ENCODE peak calls at places on chromosome X, in nine cellular contexts. V is WERI-Rb-1; C is CD8-positive, alpha-beta T cell; P is HCT116; R is neural crest cell; Z is cardiac muscle cell; U is sigmoid colon; A is fibroblast of lung; J is GM12865. H is an unnamed sample.
A peak's percentile ranks its signal among the peaks of the same experiment; 100 is the strongest.

GRCh38 chrX:13005671-13006473 is 31.0 kb downstream of the TMSB4X start:
- DNase-seq in R (no peak), A (peak; percentile 53), V (no peak), U (no peak), Z (no peak), J (peak; percentile 81), P (no peak), C (no peak), H (peak; percentile 15)

GRCh38 chrX:108224727-108225455 is 133.3 kb downstream of the ATG4A start:
- DNase-seq in A (peak; percentile 61), P (peak; percentile 10), Z (peak; percentile 73), C (no peak), U (no peak), R (peak; percentile 22), J (peak; percentile 12), V (peak; percentile 9), H (peak; percentile 20)

GRCh38 chrX:50691820-50692219 is 122.2 kb downstream of the SHROOM4 start:
- DNase-seq in A (peak; percentile 46), V (peak; percentile 13), U (no peak), J (peak; percentile 48), R (peak; percentile 9), C (peak; percentile 9), P (peak; percentile 27), Z (peak; percentile 57), H (peak; percentile 14)

GRCh38 chrX:107674480-107675364 is 46.4 kb downstream of the PRPS1 start:
- DNase-seq in A (peak; percentile 96), Z (no peak), R (no peak), C (peak; percentile 44), V (peak; percentile 49), P (no peak), U (peak; percentile 95), J (peak; percentile 28), H (peak; percentile 59)

GRCh38 chrX:104195489-104196084 is 29.3 kb downstream of the FAM199X start:
- DNase-seq in R (no peak), Z (peak; percentile 56), V (no peak), U (no peak), J (peak; percentile 21), P (peak; percentile 1), A (peak; percentile 40), C (no peak), H (no peak)

GRCh38 chrX:42755820-42756219 is 22.1 kb downstream of the PPP1R2C start:
- DNase-seq in P (no peak), A (peak; percentile 67), R (no peak), Z (no peak), J (no peak), V (no peak), U (peak; percentile 66), C (no peak), H (peak; percentile 30)

GRCh38 chrX:55524487-55524886 is 34.8 kb upstream of the USP51 start:
- DNase-seq in U (no peak), C (no peak), R (no peak), J (no peak), V (peak; percentile 26), P (no peak), A (peak; percentile 2), Z (peak; percentile 0), H (peak; percentile 29)

GRCh38 chrX:72620550-72621145 is 48.0 kb upstream of the HDAC8 start:
- DNase-seq in A (peak; percentile 91), U (peak; percentile 63), V (no peak), J (no peak), R (no peak), C (peak; percentile 11), Z (no peak), P (peak; percentile 74), H (peak; percentile 75)

GRCh38 chrX:38768079-38768478 is 33.2 kb upstream of the MID1IP1 start:
- DNase-seq in P (no peak), V (no peak), J (peak; percentile 19), A (peak; percentile 56), R (no peak), Z (no peak), U (no peak), C (no peak), H (peak; percentile 14)

GRCh38 chrX:34130501-34130900 is 1.6 kb downstream of the FAM47A start:
- DNase-seq in A (no peak), C (no peak), P (no peak), Z (no peak), R (no peak), U (no peak), V (no peak), J (no peak), H (no peak)

GRCh38 chrX:39470588-39471155 is 627.1 kb downstream of the BCOR start:
- DNase-seq in V (no peak), Z (no peak), P (no peak), C (no peak), U (peak; percentile 90), J (no peak), A (peak; percentile 61), R (no peak), H (peak; percentile 49)

GRCh38 chrX:2701600-2701999 is 10.5 kb downstream of the CD99 start:
- DNase-seq in Z (peak; percentile 81), J (no peak), P (no peak), C (no peak), U (no peak), A (no peak), V (peak; percentile 41), R (no peak), H (no peak)

GRCh38 chrX:2705036-2705435 is 13.9 kb downstream of the CD99 start:
- DNase-seq in P (no peak), Z (no peak), C (no peak), V (no peak), J (no peak), U (no peak), R (no peak), A (peak; percentile 31), H (peak; percentile 61)

GRCh38 chrX:2705461-2705860 is 14.4 kb downstream of the CD99 start:
- DNase-seq in A (no peak), Z (no peak), C (no peak), R (no peak), J (no peak), U (no peak), P (no peak), V (no peak), H (no peak)

GRCh38 chrX:2700405-2701320 is 9.6 kb downstream of the CD99 start:
- DNase-seq in C (no peak), Z (no peak), U (no peak), P (no peak), V (no peak), A (no peak), J (no peak), R (no peak), H (no peak)

DNA sequence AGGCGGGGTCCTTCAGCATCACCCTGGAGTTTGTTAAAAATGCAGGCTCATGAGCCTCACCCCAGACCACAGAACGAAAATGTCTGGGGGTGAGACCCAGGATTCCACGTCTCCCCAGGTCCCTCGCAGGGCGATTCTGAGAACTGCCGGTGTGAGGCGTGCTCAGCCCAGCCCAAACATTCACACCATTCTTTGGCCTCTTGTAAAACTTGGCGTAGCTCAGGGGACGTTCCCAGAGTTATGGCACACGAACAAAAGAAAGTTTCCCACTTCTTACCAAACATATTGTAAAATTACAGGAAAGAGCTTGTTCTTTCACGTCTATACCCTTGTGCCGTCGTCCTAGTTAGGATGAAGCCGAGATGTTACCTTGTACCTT is 12.9 kb downstream of the CD99 start:
- DNase-seq in J (no peak), V (no peak), U (no peak), C (no peak), R (no peak), P (no peak), Z (no peak), A (no peak), H (peak; percentile 74)
- TF ChIP-seq CTCF in J (no peak), V (no peak), U (peak; percentile 47), C (no peak), R (no peak), P (no peak), Z (peak; percentile 27), A (peak; percentile 28), H (peak; percentile 34)

GRCh38 chrX:86133761-86134160 is 14.5 kb upstream of the DACH2 start:
- DNase-seq in U (no peak), V (no peak), A (peak; percentile 43), R (no peak), J (peak; percentile 10), Z (peak; percentile 14), C (no peak), P (no peak), H (no peak)
- TF ChIP-seq CTCF in U (peak; percentile 33), V (peak; percentile 6), A (peak; percentile 46), R (peak; percentile 80), J (peak; percentile 26), Z (peak; percentile 49), C (peak; percentile 38), P (peak; percentile 36), H (no peak)

GRCh38 chrX:116961872-116962582 is 499.3 kb upstream of the CT83 start:
- DNase-seq in A (no peak), V (no peak), R (no peak), C (no peak), J (no peak), U (no peak), P (no peak), Z (peak; percentile 8), H (no peak)
- TF ChIP-seq CTCF in A (no peak), V (no peak), R (peak; percentile 66), C (no peak), J (no peak), U (no peak), P (no peak), Z (no peak), H (no peak)

GRCh38 chrX:102658551-102658950 is 7.3 kb downstream of the GPRASP1 start:
- DNase-seq in J (no peak), V (no peak), Z (no peak), R (no peak), C (no peak), A (peak; percentile 8), P (no peak), U (no peak), H (no peak)

GRCh38 chrX:102654696-102655095 is 3.4 kb downstream of the GPRASP1 start:
- DNase-seq in V (no peak), Z (no peak), U (no peak), P (no peak), J (no peak), A (no peak), C (no peak), R (no peak), H (no peak)

DNA sequence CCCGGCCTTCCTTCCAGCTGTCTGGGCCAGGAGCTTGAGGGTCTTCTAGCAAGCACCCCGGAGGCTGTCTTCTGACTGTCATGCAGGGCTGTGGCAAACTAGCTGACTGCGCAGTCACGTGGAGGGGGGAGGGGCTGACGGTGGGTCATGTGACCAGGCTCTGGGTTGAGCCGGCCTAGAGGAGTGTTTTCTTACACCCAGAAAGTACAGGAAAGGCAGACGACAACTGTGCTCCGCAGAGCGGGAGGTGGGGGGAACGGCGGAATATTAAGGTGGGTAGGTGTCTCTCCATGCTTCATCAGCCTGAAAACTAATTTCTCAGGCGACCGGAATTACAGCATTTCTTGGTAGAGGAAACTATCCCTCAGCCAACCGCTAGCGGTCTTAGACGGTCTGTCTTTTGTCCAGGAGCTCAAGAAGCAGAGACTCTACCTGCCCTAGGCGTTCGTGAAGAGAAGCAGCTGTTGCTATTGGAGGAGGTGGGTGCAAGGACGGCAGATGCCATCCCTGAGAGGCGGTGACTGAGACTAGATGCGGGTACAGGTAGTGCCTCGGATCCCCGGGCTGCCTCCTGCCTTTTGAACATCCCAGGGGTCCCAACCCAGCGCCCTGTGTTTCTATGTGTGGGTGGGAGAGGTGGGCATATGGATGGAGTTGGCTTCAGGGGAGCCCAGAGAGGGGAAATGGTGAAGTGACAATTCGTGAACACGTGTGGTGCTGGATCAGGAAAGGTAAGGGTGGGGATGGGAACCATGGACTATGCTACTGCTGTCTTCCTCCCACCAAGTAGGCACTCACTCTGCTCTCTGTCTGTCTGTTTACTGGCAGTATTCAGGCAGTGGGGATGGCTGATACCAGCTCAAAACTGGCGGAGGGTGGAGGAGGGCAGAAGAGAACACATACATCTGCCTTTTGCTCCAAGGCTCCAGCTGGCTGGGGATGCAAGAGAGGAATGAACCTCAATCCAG is 8.8 kb downstream of the GPRASP1 start:
- DNase-seq in U (peak; percentile 92), C (peak; percentile 85), Z (peak; percentile 79), R (peak; percentile 60), J (peak; percentile 79), A (peak; percentile 77), P (no peak), V (peak; percentile 80), H (peak; percentile 92)
- TF ChIP-seq CTCF in U (no peak), C (no peak), Z (peak; percentile 14), R (peak; percentile 41), J (no peak), A (peak; percentile 19), P (no peak), V (no peak), H (peak; percentile 32)

H was measured in testis.